ENCODE peak calls at places on chromosomes 2 and 18, in six cellular contexts. K is Karpas-422, U is uterus, D is cardiac muscle cell, M is colonic mucosa, Q is heart right ventricle. W is an unnamed sample. For H3K27me3, the result is how much of the 10 kb centered on the place peaks cover.

GRCh38 chr2:27885246-27885645 is 4.9 kb downstream of the RBKS start:
- DNase-seq in K (no peak), U (no peak), D (no peak), M (no peak), Q (no peak), W (no peak)

GRCh38 chr2:167196461-167197252 is 308.4 kb downstream of the XIRP2 start:
- DNase-seq in K (no peak), U (no peak), D (peak), M (peak), Q (no peak), W (peak)

GRCh38 chr2:168727904-168728470 is 74.5 kb upstream of the NOSTRIN start:
- DNase-seq in K (no peak), U (no peak), D (no peak), M (no peak), Q (no peak), W (no peak)

GRCh38 chr2:11528228-11528627 is 5.6 kb upstream of the GREB1 start:
- DNase-seq in K (no peak), U (no peak), D (no peak), M (no peak), Q (no peak), W (no peak)

GRCh38 chr2:118845005-118845842 is 2.2 kb downstream of the EN1 start:
- DNase-seq in K (no peak), U (no peak), D (no peak), M (no peak), Q (no peak), W (no peak)

GRCh38 chr2:69683170-69683971 is 39.8 kb upstream of the AAK1 start:
- DNase-seq in K (no peak), U (peak), D (no peak), M (no peak), Q (no peak), W (peak)

GRCh38 chr2:59654753-59655152 is 898.7 kb downstream of the BCL11A start:
- DNase-seq in K (no peak), U (no peak), D (no peak), M (no peak), Q (no peak), W (no peak)

GRCh38 chr2:1730047-1730937 is 14.0 kb downstream of the PXDN start:
- DNase-seq in K (no peak), U (peak), D (no peak), M (peak), Q (peak), W (peak)

GRCh38 chr2:7694066-7695000 is 777.1 kb downstream of the RNF144A start:
- DNase-seq in K (no peak), U (no peak), D (no peak), M (no peak), Q (no peak), W (no peak)

GRCh38 chr2:214465386-214466146 is 54.7 kb downstream of the VWC2L start:
- DNase-seq in K (no peak), U (no peak), D (no peak), M (no peak), Q (peak), W (peak)

GRCh38 chr2:241702405-241703127 is 727 bp downstream of the ING5 start:
- DNase-seq in K (peak), U (peak), D (peak), M (peak), Q (peak), W (peak)

GRCh38 chr18:41674466-41674865 is 280.6 kb upstream of the PIK3C3 start:
- DNase-seq in K (no peak), U (no peak), D (no peak), M (no peak), Q (no peak), W (no peak)

GRCh38 chr18:70464343-70465114 is 175.7 kb downstream of the SOCS6 start:
- DNase-seq in K (no peak), U (peak), D (peak), M (peak), Q (peak), W (peak)

GRCh38 chr2:187453078-187453641 is 5.1 kb upstream of the CALCRL start:
- DNase-seq in K (peak), U (no peak), D (peak), M (no peak), Q (no peak), W (peak)

GRCh38 chr2:136448435-136448834 is 316.9 kb upstream of the THSD7B start:
- DNase-seq in K (no peak), U (no peak), D (no peak), M (no peak), Q (no peak), W (no peak)

GRCh38 chr2:239729681-239730566 is 295.2 kb downstream of the NDUFA10 start:
- DNase-seq in K (no peak), U (no peak), D (no peak), M (no peak), Q (no peak), W (no peak)

GRCh38 chr2:28754321-28754720 is 2.7 kb downstream of the PPP1CB start:
- DNase-seq in K (no peak), U (no peak), D (peak), M (no peak), Q (no peak), W (peak)

GRCh38 chr2:172090044-172090946 is 5.0 kb downstream of the DLX1 start:
- DNase-seq in K (no peak), U (no peak), D (no peak), M (no peak), Q (peak), W (no peak)

GRCh38 chr2:181680055-181680936 is at the start of gene NEUROD1:
- DNase-seq in K (no peak), U (no peak), D (no peak), M (no peak), Q (no peak), W (no peak)

GRCh38 chr2:84636080-84636971 is 120.0 kb downstream of the DNAH6 start:
- DNase-seq in K (no peak), U (no peak), D (no peak), M (peak), Q (no peak), W (no peak)

GRCh38 chr18:3394648-3395047 is 55.3 kb upstream of the TGIF1 start:
- DNase-seq in K (no peak), U (no peak), D (no peak), M (no peak), Q (no peak), W (no peak)

GRCh38 chr2:20189299-20189931 is 35.5 kb downstream of the SDC1 start:
- DNase-seq in K (no peak), U (no peak), D (no peak), M (no peak), Q (no peak), W (no peak)

GRCh38 chr2:88925770-88926462 is 234.4 kb downstream of the RPIA start:
- DNase-seq in K (no peak), U (no peak), D (no peak), M (no peak), Q (no peak), W (no peak)

GRCh38 chr18:22084547-22084946 is 84.8 kb upstream of the GATA6 start:
- DNase-seq in K (no peak), U (no peak), D (peak), M (peak), Q (no peak), W (no peak)

GRCh38 chr2:46845542-46846453 is 69.8 kb downstream of the MCFD2 start:
- DNase-seq in K (no peak), U (no peak), D (no peak), M (no peak), Q (no peak), W (no peak)

GRCh38 chr18:67916142-67916541 is 399.6 kb upstream of the DSEL start:
- DNase-seq in K (no peak), U (no peak), D (no peak), M (no peak), Q (no peak), W (peak)

GRCh38 chr2:23206652-23207051 is 178.3 kb upstream of the KLHL29 start:
- DNase-seq in K (no peak), U (no peak), D (no peak), M (no peak), Q (no peak), W (no peak)

GRCh38 chr2:182229288-182229687 is 197.5 kb downstream of the PDE1A start:
- DNase-seq in K (no peak), U (no peak), D (no peak), M (no peak), Q (no peak), W (peak)

GRCh38 chr2:114442545-114442944 is at the start of gene DPP10:
- DNase-seq in K (peak), U (no peak), D (peak), M (peak), Q (no peak), W (peak)

GRCh38 chr2:191178806-191179514 is 28.2 kb upstream of the STAT4 start:
- DNase-seq in K (no peak), U (no peak), D (no peak), M (no peak), Q (peak), W (peak)

DNA sequence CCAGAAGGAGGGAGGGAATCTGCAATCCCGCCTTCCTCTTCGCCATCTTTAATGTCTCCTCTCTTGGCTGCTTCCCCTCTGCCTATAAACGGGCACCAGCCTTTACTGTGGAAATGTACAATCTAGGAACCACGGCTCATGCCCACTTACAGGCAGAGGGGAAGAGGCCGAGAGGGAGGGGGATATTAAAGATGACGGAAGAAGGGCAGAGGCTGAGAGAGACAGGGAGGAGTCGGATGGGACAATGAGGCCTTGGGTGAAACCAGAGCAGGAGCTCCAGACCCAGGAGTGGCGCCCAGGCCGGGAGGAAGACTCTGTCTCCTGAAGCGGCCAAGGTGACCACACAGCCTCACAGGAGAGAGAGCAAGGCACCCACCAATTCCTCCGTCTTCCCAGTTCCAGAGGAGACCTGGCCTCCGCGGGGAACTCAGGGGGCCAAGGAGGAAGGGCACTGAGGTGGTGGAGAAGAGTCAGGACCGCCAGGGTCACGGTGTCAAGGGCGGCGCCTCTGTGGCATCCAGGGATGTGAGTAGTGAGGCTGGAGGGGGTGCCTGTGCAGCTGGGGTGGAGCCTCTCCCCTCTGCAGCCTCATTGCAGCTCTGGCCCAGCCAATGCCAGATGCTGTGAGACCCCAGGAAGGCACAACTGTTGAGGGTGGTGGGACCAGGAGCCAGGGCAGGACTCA is 67.8 kb downstream of the CIB4 start:
- DNase-seq in K (no peak), U (no peak), D (no peak), M (no peak), Q (no peak), W (no peak)
- H3K27me3 ChIP-seq in K (under half), U (under half), D (under half), M (under half), Q (under half), W (half or more)

GRCh38 chr2:95075440-95075885 is 46.1 kb downstream of the MRPS5 start:
- DNase-seq in K (no peak), U (no peak), D (no peak), M (no peak), Q (no peak), W (no peak)
- H3K4me3 ChIP-seq in K (no peak), U (no peak), D (no peak), M (no peak), Q (no peak), W (no peak)

DNA sequence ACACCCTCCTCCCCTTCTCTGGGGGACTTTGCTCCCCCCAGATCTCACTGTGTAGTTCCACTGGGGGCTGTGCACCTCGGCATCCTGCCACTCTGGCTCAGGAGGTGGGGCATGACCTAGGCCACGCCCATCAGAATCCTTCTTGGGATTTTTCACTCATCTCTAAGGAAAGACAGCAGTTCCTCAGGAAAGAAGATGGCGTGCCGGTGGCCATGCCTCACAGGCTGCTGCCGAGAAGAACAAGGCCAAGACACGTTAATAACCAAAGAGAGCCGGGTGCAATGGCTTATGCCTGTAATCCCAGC is 3.2 kb downstream of the NMUR1 start:
- DNase-seq in K (no peak), U (no peak), D (no peak), M (no peak), Q (no peak), W (no peak)
- H3K27me3 ChIP-seq in K (under half), U (under half), D (under half), M (under half), Q (under half), W (under half)

GRCh38 chr2:232316382-232317190 is 62.0 kb upstream of the ALPP start:
- DNase-seq in K (no peak), U (no peak), D (peak), M (no peak), Q (no peak), W (no peak)

GRCh38 chr2:232319117-232320037 is 59.2 kb upstream of the ALPP start:
- DNase-seq in K (no peak), U (no peak), D (no peak), M (no peak), Q (no peak), W (no peak)

GRCh38 chr2:232318175-232318855 is 60.2 kb upstream of the ALPP start:
- DNase-seq in K (no peak), U (no peak), D (no peak), M (no peak), Q (no peak), W (no peak)

GRCh38 chr2:232315049-232315922 is 63.3 kb upstream of the ALPP start:
- DNase-seq in K (no peak), U (peak), D (no peak), M (no peak), Q (no peak), W (peak)

GRCh38 chr2:232315923-232316299 is 62.6 kb upstream of the ALPP start:
- DNase-seq in K (no peak), U (no peak), D (no peak), M (no peak), Q (no peak), W (no peak)
- H3K4me3 ChIP-seq in K (no peak), U (no peak), D (no peak), M (no peak), Q (no peak), W (no peak)

W was measured in PC-3.